ENCODE peak calls at places on chromosomes 1 and 21, in five cellular contexts. One of them, this sample, is unnamed.

GRCh38 chr1:31476891-31477846 is 64.2 kb downstream of the SERINC2 start:
- DNase-seq in OCI-LY7: peak
- DNase-seq in HCT116: no peak
- DNase-seq in GM23248: peak
- DNase-seq in hepatocyte: no peak
- DNase-seq in this sample: peak

GRCh38 chr1:13808729-13809131 is 108.7 kb downstream of the PRDM2 start:
- DNase-seq in OCI-LY7: no peak
- DNase-seq in GM23248: peak
- DNase-seq in hepatocyte: no peak
- DNase-seq in HCT116: no peak
- DNase-seq in this sample: no peak

GRCh38 chr21:33270986-33271385 is 4.8 kb downstream of the IL10RB start:
- DNase-seq in OCI-LY7: no peak
- DNase-seq in GM23248: no peak
- DNase-seq in hepatocyte: no peak
- DNase-seq in HCT116: no peak
- DNase-seq in this sample: no peak

GRCh38 chr1:64915381-64916274 is 50.7 kb downstream of the JAK1 start:
- DNase-seq in OCI-LY7: no peak
- DNase-seq in GM23248: peak
- DNase-seq in hepatocyte: peak
- DNase-seq in HCT116: no peak
- DNase-seq in this sample: no peak

GRCh38 chr1:59155326-59155725 is 141.6 kb upstream of the FGGY start:
- DNase-seq in OCI-LY7: no peak
- DNase-seq in hepatocyte: no peak
- DNase-seq in GM23248: peak
- DNase-seq in HCT116: no peak
- DNase-seq in this sample: no peak

GRCh38 chr1:110672753-110673108 is 2.0 kb downstream of the KCNA3 start:
- DNase-seq in hepatocyte: no peak
- DNase-seq in GM23248: no peak
- DNase-seq in OCI-LY7: peak
- DNase-seq in HCT116: no peak
- DNase-seq in this sample: peak

GRCh38 chr1:54109131-54110105 is 43.4 kb downstream of the CDCP2 start:
- DNase-seq in OCI-LY7: no peak
- DNase-seq in GM23248: peak
- DNase-seq in hepatocyte: no peak
- DNase-seq in HCT116: no peak
- DNase-seq in this sample: no peak

GRCh38 chr1:155064109-155064812 is 721 bp downstream of the EFNA4 start:
- DNase-seq in hepatocyte: peak
- DNase-seq in HCT116: no peak
- DNase-seq in GM23248: peak
- DNase-seq in OCI-LY7: peak
- DNase-seq in this sample: peak

GRCh38 chr1:184555665-184556641 is 169.1 kb downstream of the C1orf21 start:
- DNase-seq in hepatocyte: no peak
- DNase-seq in OCI-LY7: no peak
- DNase-seq in GM23248: no peak
- DNase-seq in HCT116: no peak
- DNase-seq in this sample: no peak

GRCh38 chr1:37147397-37147831 is 113.1 kb upstream of the GRIK3 start:
- DNase-seq in GM23248: no peak
- DNase-seq in hepatocyte: no peak
- DNase-seq in HCT116: no peak
- DNase-seq in OCI-LY7: no peak
- DNase-seq in this sample: no peak

GRCh38 chr1:224755586-224755985 is 139.5 kb downstream of the CNIH3 start:
- DNase-seq in HCT116: no peak
- DNase-seq in OCI-LY7: no peak
- DNase-seq in GM23248: no peak
- DNase-seq in hepatocyte: no peak
- DNase-seq in this sample: no peak

GRCh38 chr1:9539829-9540550 is 725 bp downstream of the SLC25A33 start:
- DNase-seq in GM23248: peak
- DNase-seq in hepatocyte: peak
- DNase-seq in HCT116: no peak
- DNase-seq in OCI-LY7: peak
- DNase-seq in this sample: peak

GRCh38 chr1:61081637-61082335 is 575 bp upstream of the NFIA start:
- DNase-seq in hepatocyte: peak
- DNase-seq in OCI-LY7: peak
- DNase-seq in HCT116: no peak
- DNase-seq in GM23248: peak
- DNase-seq in this sample: peak

GRCh38 chr1:210428696-210429095 is 100.0 kb downstream of the HHAT start:
- DNase-seq in GM23248: no peak
- DNase-seq in OCI-LY7: no peak
- DNase-seq in hepatocyte: no peak
- DNase-seq in HCT116: no peak
- DNase-seq in this sample: no peak

GRCh38 chr1:232648316-232648715 is 18.4 kb upstream of the SIPA1L2 start:
- DNase-seq in hepatocyte: peak
- DNase-seq in OCI-LY7: no peak
- DNase-seq in GM23248: no peak
- DNase-seq in HCT116: no peak
- DNase-seq in this sample: no peak

DNA sequence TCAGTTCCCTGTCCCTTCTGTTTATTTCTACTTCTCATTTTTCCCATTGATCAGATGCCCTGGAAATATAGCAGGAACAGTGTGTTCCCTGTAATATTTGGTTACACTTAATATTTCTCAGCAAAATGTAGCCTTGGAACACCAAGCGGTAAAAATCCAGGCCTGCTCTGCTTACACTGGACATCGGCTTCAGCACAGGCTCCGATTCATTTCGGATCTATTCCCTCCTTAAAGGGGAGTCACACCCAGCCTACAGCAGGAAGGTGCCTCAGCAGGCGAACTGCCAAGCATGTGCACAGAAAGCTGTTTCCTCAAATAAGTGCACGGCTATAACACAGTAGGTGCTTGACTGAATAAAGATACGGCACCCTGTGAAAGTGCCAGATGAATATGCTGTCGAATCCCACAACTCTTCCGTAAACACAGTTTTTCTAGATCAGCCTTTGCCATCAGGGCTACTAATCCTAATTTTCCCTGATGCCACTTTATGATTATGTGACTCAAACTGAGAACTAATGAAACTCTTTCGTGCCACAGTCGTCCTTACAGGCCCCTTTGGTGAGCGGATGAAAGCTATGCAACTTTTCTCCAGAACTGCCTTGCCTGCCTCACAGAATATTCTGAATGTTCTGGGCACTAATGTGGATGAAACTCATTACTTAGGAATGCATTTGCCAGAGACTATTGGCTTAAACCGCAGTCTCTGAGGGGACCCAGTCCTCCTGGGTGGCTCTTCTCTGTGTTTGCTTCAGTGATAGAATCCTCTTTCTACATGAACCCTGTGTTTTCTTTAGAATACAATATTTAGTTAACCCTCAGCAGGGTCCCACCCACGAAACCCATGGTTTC is 275.5 kb upstream of the RUNX1 start:
- DNase-seq in GM23248: peak
- DNase-seq in hepatocyte: peak
- DNase-seq in HCT116: no peak
- DNase-seq in OCI-LY7: no peak
- DNase-seq in this sample: no peak
- H3K4me3 ChIP-seq in GM23248: peak
- H3K4me3 ChIP-seq in hepatocyte: no peak
- H3K4me3 ChIP-seq in HCT116: no peak
- H3K4me3 ChIP-seq in OCI-LY7: no peak
- H3K4me3 ChIP-seq in this sample: no peak

DNA sequence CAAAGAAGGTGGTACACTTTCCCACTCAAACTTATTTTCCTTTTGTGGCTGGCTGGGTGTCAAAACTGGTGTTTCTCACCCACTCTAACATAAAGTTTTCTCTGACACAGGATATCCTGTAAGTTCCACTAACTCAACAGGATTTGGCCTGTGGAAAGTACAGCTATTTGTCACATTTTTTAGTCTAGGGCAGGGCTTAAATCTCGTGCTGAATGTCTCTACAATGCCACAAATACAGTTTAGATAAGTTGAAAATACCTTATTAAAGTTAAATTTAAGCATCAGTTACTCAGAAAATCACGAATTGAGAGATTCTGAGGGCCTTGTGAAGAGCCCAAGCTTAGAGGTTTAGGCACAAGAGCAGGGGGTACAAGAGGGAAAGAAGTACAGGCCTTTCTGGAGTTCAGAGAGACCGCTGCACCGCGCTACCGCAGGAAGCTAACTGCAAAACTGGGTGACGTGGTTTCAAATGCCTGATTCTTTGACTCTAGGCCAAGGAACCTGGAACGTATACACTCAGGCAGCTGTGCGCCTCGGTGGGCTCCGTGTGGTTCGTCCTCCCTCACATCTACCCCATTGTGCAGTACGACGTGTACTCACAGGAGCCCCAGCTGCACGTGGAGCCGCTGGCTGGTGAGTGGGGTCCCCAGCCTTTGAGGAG is 23.4 kb upstream of the PWP2 start:
- DNase-seq in GM23248: no peak
- DNase-seq in OCI-LY7: no peak
- DNase-seq in HCT116: no peak
- DNase-seq in hepatocyte: no peak
- DNase-seq in this sample: no peak
- TF ChIP-seq EZH2phosphoT487 in GM23248: no peak
- TF ChIP-seq EZH2phosphoT487 in OCI-LY7: no peak
- TF ChIP-seq EZH2phosphoT487 in HCT116: no peak
- TF ChIP-seq EZH2phosphoT487 in hepatocyte: no peak
- TF ChIP-seq EZH2phosphoT487 in this sample: no peak

GRCh38 chr1:156961709-156962108 is 41.3 kb downstream of the LRRC71 start:
- DNase-seq in hepatocyte: no peak
- DNase-seq in GM23248: peak
- DNase-seq in HCT116: peak
- DNase-seq in OCI-LY7: peak
- DNase-seq in this sample: peak
- H3K4me3 ChIP-seq in hepatocyte: no peak
- H3K4me3 ChIP-seq in GM23248: no peak
- H3K4me3 ChIP-seq in HCT116: no peak
- H3K4me3 ChIP-seq in OCI-LY7: no peak
- H3K4me3 ChIP-seq in this sample: no peak

DNA sequence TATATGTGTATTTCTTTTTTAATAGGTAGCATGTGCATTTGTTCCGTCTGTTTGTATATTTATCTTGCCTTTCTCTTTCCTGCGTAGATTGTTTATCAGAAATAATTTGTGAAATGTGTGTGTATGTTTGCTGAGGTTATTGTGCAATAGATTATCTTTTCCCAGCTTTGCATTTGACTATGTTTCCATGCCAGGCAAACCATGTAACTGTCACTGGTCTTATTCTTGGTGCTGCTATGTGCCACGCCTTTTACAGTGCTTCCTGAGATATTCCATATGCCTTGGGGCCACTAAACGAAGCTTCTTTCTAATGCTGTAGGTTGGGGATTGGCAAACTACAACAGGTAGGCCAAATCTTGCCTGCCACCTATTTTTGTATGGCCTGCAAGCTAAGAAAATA is 598.8 kb downstream of the PLPP3 start:
- DNase-seq in HCT116: no peak
- DNase-seq in OCI-LY7: no peak
- DNase-seq in hepatocyte: no peak
- DNase-seq in GM23248: no peak
- DNase-seq in this sample: no peak
- TF ChIP-seq EZH2phosphoT487 in HCT116: no peak
- TF ChIP-seq EZH2phosphoT487 in OCI-LY7: no peak
- TF ChIP-seq EZH2phosphoT487 in hepatocyte: no peak
- TF ChIP-seq EZH2phosphoT487 in GM23248: no peak
- TF ChIP-seq EZH2phosphoT487 in this sample: no peak

This sample was measured in MM.1S.